ENCODE peak calls at places on chromosomes 5 and 9, in six cellular contexts. I is A172; U is A549; E is effector memory CD8-positive, alpha-beta T cell; X is fibroblast of mammary gland; H is HFFc6. J is an unnamed sample.

GRCh38 chr9:70421020-70421271 is 6.5 kb upstream of the KLF9 start:
- DNase-seq in I (no peak), U (no peak), E (no peak), X (no peak), H (no peak), J (no peak)

GRCh38 chr9:112887377-112887776 is 3.3 kb downstream of the SLC46A2 start:
- DNase-seq in I (no peak), U (no peak), E (no peak), X (peak; percentile 17), H (no peak), J (no peak)

GRCh38 chr5:138445547-138446271 is 6.9 kb downstream of the REEP2 start:
- DNase-seq in I (no peak), U (no peak), E (no peak), X (no peak), H (no peak), J (no peak)

GRCh38 chr5:26940981-26941380 is 97.4 kb downstream of the CDH9 start:
- DNase-seq in I (peak; percentile 32), U (no peak), E (no peak), X (peak; percentile 7), H (no peak), J (no peak)

GRCh38 chr9:5596173-5596572 is 32.7 kb upstream of the RIC1 start:
- DNase-seq in I (no peak), U (no peak), E (no peak), X (no peak), H (no peak), J (no peak)

GRCh38 chr9:78954286-78954685 is 617.5 kb upstream of the TLE4 start:
- DNase-seq in I (no peak), U (no peak), E (no peak), X (peak; percentile 2), H (no peak), J (peak; percentile 7)

GRCh38 chr9:32525506-32525905 is 490 bp downstream of the RIGI start:
- DNase-seq in I (peak; percentile 26), U (no peak), E (no peak), X (peak; percentile 14), H (no peak), J (peak; percentile 29)

GRCh38 chr9:105295986-105296385 is 51.5 kb downstream of the SLC44A1 start:
- DNase-seq in I (no peak), U (no peak), E (no peak), X (peak; percentile 42), H (no peak), J (peak; percentile 23)

GRCh38 chr9:136093331-136093986 is 1.6 kb downstream of the NACC2 start:
- DNase-seq in I (peak; percentile 56), U (peak; percentile 84), E (no peak), X (peak; percentile 21), H (no peak), J (peak; percentile 36)

GRCh38 chr9:132214027-132214622 is 52.3 kb downstream of the NTNG2 start:
- DNase-seq in I (peak; percentile 93), U (peak; percentile 72), E (no peak), X (peak; percentile 79), H (peak; percentile 74), J (peak; percentile 63)

GRCh38 chr5:150517272-150518152 is 9.6 kb downstream of the NDST1 start:
- DNase-seq in I (peak; percentile 99), U (peak; percentile 93), E (no peak), X (peak; percentile 96), H (peak; percentile 98), J (peak; percentile 95)

GRCh38 chr9:37324691-37325490 is 97.6 kb upstream of the GRHPR start:
- DNase-seq in I (no peak), U (no peak), E (no peak), X (no peak), H (no peak), J (no peak)

GRCh38 chr5:139843991-139844390 is 48.4 kb downstream of the PSD2 start:
- DNase-seq in I (no peak), U (no peak), E (no peak), X (no peak), H (no peak), J (no peak)

GRCh38 chr5:123119334-123119986 is 30.4 kb downstream of the PRDM6 start:
- DNase-seq in I (peak; percentile 75), U (peak; percentile 56), E (no peak), X (no peak), H (peak; percentile 28), J (peak; percentile 81)

GRCh38 chr5:1360861-1361260 is 16.0 kb upstream of the CLPTM1L start:
- DNase-seq in I (no peak), U (no peak), E (no peak), X (no peak), H (no peak), J (no peak)

GRCh38 chr5:133683646-133684290 is 71.4 kb upstream of the FSTL4 start:
- DNase-seq in I (no peak), U (no peak), E (no peak), X (no peak), H (no peak), J (no peak)

GRCh38 chr9:122797316-122798033 is 2.4 kb upstream of the OR1K1 start:
- DNase-seq in I (no peak), U (no peak), E (no peak), X (peak; percentile 9), H (no peak), J (no peak)

GRCh38 chr5:77076961-77077820 is 9.9 kb downstream of the ZBED3 start:
- DNase-seq in I (no peak), U (peak; percentile 75), E (peak; percentile 29), X (peak; percentile 60), H (no peak), J (peak; percentile 61)

GRCh38 chr5:73901455-73901854 is 275.5 kb downstream of the ARHGEF28 start:
- DNase-seq in I (peak; percentile 41), U (peak; percentile 31), E (no peak), X (no peak), H (no peak), J (no peak)

GRCh38 chr5:64615895-64616294 is 74.4 kb upstream of the SHISAL2B start:
- DNase-seq in I (no peak), U (no peak), E (no peak), X (no peak), H (no peak), J (no peak)

GRCh38 chr5:55601209-55601618 is 66.5 kb upstream of the PLPP1 start:
- DNase-seq in I (peak; percentile 95), U (peak; percentile 63), E (no peak), X (peak; percentile 94), H (peak; percentile 93), J (peak; percentile 91)